ENCODE peak calls at places on chromosomes 5 and 9, in eight cellular contexts. G is IMR-90, R is HCT116, D is A549, X is H1, E is SK-N-SH, I is HepG2, Y is K562. C is an unnamed sample.

GRCh38 chr5:143386725-143387124 is 16.8 kb downstream of the NR3C1 start:
- DNase-seq in G (peak; percentile 70), R (no peak), D (no peak), X (no peak), E (no peak), I (no peak), Y (no peak), C (no peak)

GRCh38 chr5:9468070-9468388 is 77.8 kb downstream of the SEMA5A start:
- DNase-seq in G (peak; percentile 94), R (no peak), D (no peak), X (no peak), E (peak; percentile 24), I (no peak), Y (no peak), C (no peak)

GRCh38 chr5:9121597-9121996 is 424.3 kb downstream of the SEMA5A start:
- DNase-seq in G (no peak), R (no peak), D (no peak), X (no peak), E (no peak), I (no peak), Y (no peak), C (no peak)

GRCh38 chr9:82934949-82935348 is 128.0 kb downstream of the RASEF start:
- DNase-seq in G (peak; percentile 49), R (no peak), D (peak; percentile 96), X (no peak), E (no peak), I (peak; percentile 83), Y (no peak), C (no peak)

GRCh38 chr5:149414405-149415244 is 35.5 kb upstream of the IL17B start:
- DNase-seq in G (peak; percentile 79), R (no peak), D (no peak), X (no peak), E (no peak), I (no peak), Y (no peak), C (no peak)

GRCh38 chr9:98977246-98977681 is 33.6 kb downstream of the COL15A1 start:
- DNase-seq in G (no peak), R (no peak), D (no peak), X (no peak), E (no peak), I (no peak), Y (no peak), C (no peak)

GRCh38 chr9:76185432-76185831 is 208.8 kb downstream of the RFK start:
- DNase-seq in G (no peak), R (no peak), D (no peak), X (no peak), E (no peak), I (no peak), Y (no peak), C (no peak)

GRCh38 chr9:17272510-17272909 is 137.7 kb downstream of the CNTLN start:
- DNase-seq in G (no peak), R (no peak), D (no peak), X (no peak), E (no peak), I (no peak), Y (no peak), C (no peak)

GRCh38 chr5:32791536-32792240 is 80.6 kb downstream of the NPR3 start:
- DNase-seq in G (peak; percentile 49), R (no peak), D (no peak), X (no peak), E (no peak), I (no peak), Y (no peak), C (no peak)

GRCh38 chr9:35341585-35341984 is 148.3 kb upstream of the RUSC2 start:
- DNase-seq in G (peak; percentile 85), R (no peak), D (no peak), X (no peak), E (no peak), I (no peak), Y (no peak), C (no peak)

GRCh38 chr5:177123789-177124485 is 9.6 kb upstream of the NSD1 start:
- DNase-seq in G (no peak), R (no peak), D (no peak), X (no peak), E (no peak), I (no peak), Y (no peak), C (no peak)

GRCh38 chr5:919356-920000 is 26.8 kb downstream of the TRIP13 start:
- DNase-seq in G (no peak), R (no peak), D (peak; percentile 50), X (no peak), E (no peak), I (peak; percentile 96), Y (no peak), C (no peak)

GRCh38 chr5:58759745-58760144 is 176.9 kb downstream of the RAB3C start:
- DNase-seq in G (no peak), R (no peak), D (no peak), X (no peak), E (no peak), I (no peak), Y (no peak), C (peak; percentile 58)

GRCh38 chr9:81078555-81078954 is 610.8 kb downstream of the TLE1 start:
- DNase-seq in G (peak; percentile 7), R (no peak), D (no peak), X (no peak), E (no peak), I (no peak), Y (no peak), C (no peak)

GRCh38 chr5:1785984-1786383 is 13.7 kb downstream of the MRPL36 start:
- DNase-seq in G (no peak), R (no peak), D (no peak), X (no peak), E (no peak), I (no peak), Y (no peak), C (no peak)

GRCh38 chr5:43421450-43422133 is 9.4 kb upstream of the CCL28 start:
- DNase-seq in G (no peak), R (no peak), D (no peak), X (no peak), E (no peak), I (no peak), Y (no peak), C (no peak)

GRCh38 chr5:179887802-179888201 is 19.9 kb downstream of the TBC1D9B start:
- DNase-seq in G (no peak), R (no peak), D (no peak), X (no peak), E (no peak), I (no peak), Y (no peak), C (no peak)

GRCh38 chr5:33933723-33934544 is 2.3 kb upstream of the RXFP3 start:
- DNase-seq in G (peak; percentile 64), R (no peak), D (no peak), X (no peak), E (no peak), I (no peak), Y (no peak), C (peak; percentile 77)

GRCh38 chr9:75123696-75124095 is 35.4 kb downstream of the OSTF1 start:
- DNase-seq in G (no peak), R (no peak), D (no peak), X (no peak), E (no peak), I (no peak), Y (no peak), C (no peak)

GRCh38 chr5:123116757-123117156 is 27.7 kb downstream of the PRDM6 start:
- DNase-seq in G (no peak), R (no peak), D (no peak), X (no peak), E (no peak), I (no peak), Y (no peak), C (no peak)

GRCh38 chr5:1515921-1516571 is 7.7 kb downstream of the LPCAT1 start:
- DNase-seq in G (peak; percentile 55), R (peak; percentile 92), D (peak; percentile 85), X (no peak), E (no peak), I (peak; percentile 67), Y (no peak), C (no peak)

DNA sequence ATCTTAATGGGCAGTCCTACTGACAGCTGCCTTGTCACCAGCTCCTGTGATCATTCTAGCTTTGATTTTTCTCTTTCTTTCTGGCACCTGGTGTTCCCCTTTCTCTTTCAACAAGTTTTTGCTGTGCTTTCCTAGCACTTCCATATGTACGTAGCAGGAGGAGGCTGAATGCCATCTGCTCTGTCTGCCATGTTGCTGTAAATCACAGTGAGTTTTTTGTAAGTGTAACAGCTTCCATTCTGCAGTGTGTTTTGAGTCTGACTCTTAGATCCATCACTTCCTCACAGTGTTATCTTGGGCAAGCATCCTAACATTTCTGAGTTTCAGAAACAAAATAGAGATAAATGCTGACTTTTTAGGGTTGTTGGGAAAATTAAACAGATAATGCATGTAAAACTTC is 247.9 kb downstream of the DOCK8 start:
- DNase-seq in G (no peak), R (no peak), D (no peak), X (no peak), E (no peak), I (no peak), Y (no peak), C (no peak)
- TF ChIP-seq RAD21 in G (no peak), R (no peak), D (no peak), X (no peak), E (no peak), I (no peak), Y (no peak), C (no peak)

GRCh38 chr5:77210091-77211012 is at the start of gene PDE8B:
- DNase-seq in G (no peak), R (no peak), D (no peak), X (no peak), E (peak; percentile 81), I (no peak), Y (no peak), C (no peak)
- TF ChIP-seq RAD21 in G (no peak), R (no peak), D (no peak), X (no peak), E (no peak), I (no peak), Y (no peak), C (no peak)

GRCh38 chr5:142164315-142164714 is 55.7 kb downstream of the NDFIP1 start:
- DNase-seq in G (no peak), R (no peak), D (no peak), X (no peak), E (no peak), I (no peak), Y (no peak), C (no peak)
- TF ChIP-seq RAD21 in G (no peak), R (no peak), D (no peak), X (no peak), E (no peak), I (no peak), Y (no peak), C (no peak)

GRCh38 chr5:81629986-81630385 is 120.9 kb downstream of the SSBP2 start:
- DNase-seq in G (peak; percentile 4), R (no peak), D (no peak), X (no peak), E (no peak), I (no peak), Y (no peak), C (no peak)

GRCh38 chr5:81632679-81633078 is 118.2 kb downstream of the SSBP2 start:
- DNase-seq in G (no peak), R (no peak), D (no peak), X (no peak), E (no peak), I (no peak), Y (no peak), C (no peak)

GRCh38 chr5:81633471-81633870 is 117.4 kb downstream of the SSBP2 start:
- DNase-seq in G (no peak), R (no peak), D (no peak), X (no peak), E (no peak), I (no peak), Y (no peak), C (no peak)

GRCh38 chr5:81630721-81631120 is 120.2 kb downstream of the SSBP2 start:
- DNase-seq in G (no peak), R (no peak), D (no peak), X (no peak), E (no peak), I (no peak), Y (no peak), C (no peak)

GRCh38 chr5:81631124-81631523 is 119.8 kb downstream of the SSBP2 start:
- DNase-seq in G (no peak), R (no peak), D (no peak), X (no peak), E (no peak), I (no peak), Y (no peak), C (peak; percentile 51)
- TF ChIP-seq RAD21 in G (no peak), R (no peak), D (no peak), X (no peak), E (no peak), I (no peak), Y (no peak), C (no peak)

C was measured in GM12878.